ENCODE peak calls at places on chromosomes 1 and 21, in four cellular contexts. W is fibroblast of lung, U is left ventricle myocardium inferior, J is sigmoid colon. E is an unnamed sample.

GRCh38 chr1:150576794-150577556 is 2.4 kb downstream of the MCL1 start:
- DNase-seq in W (peak; percentile 46), U (no peak), J (peak; percentile 30), E (no peak)

GRCh38 chr1:33159577-33159976 is 22.3 kb downstream of the TRIM62 start:
- DNase-seq in W (no peak), U (no peak), J (no peak), E (no peak)

GRCh38 chr1:95041491-95042165 is 31.1 kb downstream of the ALG14 start:
- DNase-seq in W (peak; percentile 94), U (peak; percentile 17), J (peak; percentile 86), E (no peak)

GRCh38 chr1:93180723-93181613 is at the start of gene CCDC18:
- DNase-seq in W (peak; percentile 28), U (no peak), J (no peak), E (no peak)

GRCh38 chr21:41953249-41953830 is 478 bp downstream of the C2CD2 start:
- DNase-seq in W (no peak), U (peak; percentile 36), J (no peak), E (peak; percentile 36)

GRCh38 chr1:1034438-1034759 is 14.5 kb downstream of the AGRN start:
- DNase-seq in W (no peak), U (no peak), J (no peak), E (no peak)

GRCh38 chr1:18481190-18481920 is 625 bp downstream of the KLHDC7A start:
- DNase-seq in W (no peak), U (no peak), J (no peak), E (no peak)

GRCh38 chr1:151993734-151994496 is at the start of gene S100A10:
- DNase-seq in W (peak; percentile 76), U (peak; percentile 85), J (peak; percentile 91), E (peak; percentile 82)

GRCh38 chr1:229258031-229258850 is 12.7 kb upstream of the RAB4A start:
- DNase-seq in W (peak; percentile 79), U (peak; percentile 26), J (peak; percentile 77), E (peak; percentile 67)

GRCh38 chr1:109783436-109783835 is 19.7 kb upstream of the EPS8L3 start:
- DNase-seq in W (peak; percentile 76), U (peak; percentile 11), J (peak; percentile 62), E (no peak)

GRCh38 chr1:74161494-74161893 is 36.5 kb downstream of the LRRIQ3 start:
- DNase-seq in W (peak; percentile 9), U (no peak), J (no peak), E (no peak)

GRCh38 chr1:41386190-41386518 is 24.9 kb downstream of the FOXO6 start:
- DNase-seq in W (no peak), U (no peak), J (no peak), E (no peak)
- H3K27me3 ChIP-seq in W (peaks cover 46% of the 10 kb centered on the region), U (peaks cover 26% of the 10 kb centered on the region), J (no peaks in the 10 kb centered on the region), E (peaks cover 55% of the 10 kb centered on the region)

DNA sequence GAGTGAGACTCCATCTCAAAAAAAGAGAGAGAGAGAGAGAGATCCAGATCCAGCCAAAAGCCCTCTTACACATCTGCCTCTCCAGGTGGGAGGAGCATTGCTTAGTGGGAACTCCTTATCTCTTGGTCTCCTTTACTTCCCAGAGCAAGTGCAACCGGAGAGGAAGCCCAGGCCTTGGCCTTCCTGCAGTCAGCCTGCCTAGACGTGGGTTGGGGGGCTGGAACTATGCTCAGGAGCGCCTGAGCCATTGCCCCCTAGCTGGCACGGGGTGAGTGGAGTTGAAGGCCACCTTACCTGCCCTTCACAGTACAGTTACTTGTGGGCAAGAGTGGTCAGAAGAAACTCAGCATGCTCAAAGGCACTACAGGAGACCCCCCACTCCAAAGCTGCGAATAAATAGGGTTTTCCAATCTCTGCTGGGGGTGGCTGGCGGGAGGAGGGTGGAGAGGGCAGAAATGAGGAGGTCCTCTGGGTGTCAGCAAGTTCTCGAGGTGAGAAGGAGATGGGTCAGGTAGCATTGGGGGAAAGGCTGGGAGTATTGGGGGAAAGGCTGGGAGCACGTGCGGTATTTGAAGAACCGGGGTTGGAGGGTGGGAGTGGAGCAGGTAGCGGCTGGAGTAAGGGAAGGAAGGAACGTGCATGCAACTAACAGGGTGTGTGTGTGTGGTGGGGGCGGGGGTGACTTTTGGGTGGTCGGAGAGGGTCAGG is 4.7 kb upstream of the DMBX1 start:
- DNase-seq in W (no peak), U (no peak), J (no peak), E (no peak)
- H3K27me3 ChIP-seq in W (peaks cover 52% of the 10 kb centered on the region), U (peaks cover 99% of the 10 kb centered on the region), J (peaks cover 89% of the 10 kb centered on the region), E (peaks cover 85% of the 10 kb centered on the region)

GRCh38 chr1:23670709-23671108 is 20.9 kb upstream of the RPL11 start:
- DNase-seq in W (no peak), U (no peak), J (no peak), E (no peak)
- H3K27me3 ChIP-seq in W (peaks cover 7% of the 10 kb centered on the region), U (no peaks in the 10 kb centered on the region), J (peaks cover 6% of the 10 kb centered on the region), E (no peaks in the 10 kb centered on the region)

GRCh38 chr1:213982814-213983588 is 4.8 kb upstream of the PROX1 start:
- DNase-seq in W (no peak), U (peak; percentile 40), J (no peak), E (no peak)
- H3K27me3 ChIP-seq in W (peaks cover 49% of the 10 kb centered on the region), U (peaks cover 93% of the 10 kb centered on the region), J (peaks cover 86% of the 10 kb centered on the region), E (peaks cover 54% of the 10 kb centered on the region)

DNA sequence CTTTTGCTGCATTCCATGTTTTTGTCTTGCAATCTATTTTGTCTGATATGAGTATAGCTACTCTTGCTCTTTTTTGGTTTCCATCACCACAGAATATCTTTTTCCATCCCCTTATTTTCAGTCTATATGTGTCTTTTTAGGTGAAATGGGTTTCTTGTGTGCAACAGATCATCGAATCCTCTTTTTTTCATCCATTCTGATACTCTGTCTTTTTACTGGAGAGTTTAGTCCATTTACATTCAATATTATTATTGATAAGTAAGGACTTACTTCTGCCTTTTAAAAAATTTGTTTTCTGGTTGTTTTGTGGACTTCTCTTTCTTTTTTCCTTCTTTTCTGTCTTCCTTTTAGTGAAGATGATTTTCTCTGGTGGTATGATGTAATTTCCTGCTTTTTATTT is 64.6 kb upstream of the CD55 start:
- DNase-seq in W (no peak), U (no peak), J (no peak), E (no peak)
- H3K27me3 ChIP-seq in W (no peaks in the 10 kb centered on the region), U (no peaks in the 10 kb centered on the region), J (no peaks in the 10 kb centered on the region), E (no peaks in the 10 kb centered on the region)

GRCh38 chr21:14451520-14451919 is 68.6 kb upstream of the HSPA13 start:
- DNase-seq in W (no peak), U (no peak), J (no peak), E (no peak)
- H3K27me3 ChIP-seq in W (no peaks in the 10 kb centered on the region), U (no peaks in the 10 kb centered on the region), J (no peaks in the 10 kb centered on the region), E (no peaks in the 10 kb centered on the region)

GRCh38 chr1:169679692-169680091 is 31.7 kb downstream of the SELL start:
- DNase-seq in W (no peak), U (no peak), J (no peak), E (no peak)
- H3K27me3 ChIP-seq in W (no peaks in the 10 kb centered on the region), U (peaks cover 52% of the 10 kb centered on the region), J (no peaks in the 10 kb centered on the region), E (peaks cover 48% of the 10 kb centered on the region)

DNA sequence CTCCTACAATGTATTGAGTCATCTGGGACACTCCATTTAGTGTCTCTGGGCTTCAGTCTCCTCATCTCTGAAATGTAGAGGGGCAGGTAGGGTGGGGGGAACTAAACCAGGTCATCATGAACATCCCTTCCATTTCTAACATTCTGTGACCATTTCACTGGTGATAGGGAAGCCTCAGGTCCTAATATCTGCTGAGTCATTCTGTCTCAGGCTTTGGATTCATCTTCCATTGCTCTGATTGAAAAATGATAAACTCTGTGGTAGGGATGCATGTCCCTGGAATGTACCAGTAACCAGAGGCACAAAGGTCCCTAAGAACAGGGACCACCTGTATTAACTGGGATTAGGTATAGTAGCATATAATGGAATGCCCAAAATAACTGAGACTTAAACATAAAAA is 36.2 kb upstream of the LRRC52 start:
- DNase-seq in W (no peak), U (no peak), J (no peak), E (no peak)
- H3K27me3 ChIP-seq in W (no peaks in the 10 kb centered on the region), U (no peaks in the 10 kb centered on the region), J (no peaks in the 10 kb centered on the region), E (no peaks in the 10 kb centered on the region)

E was measured in heart right ventricle.